ENCODE peak calls at places on chromosomes 7 and 10, in eight cellular contexts. One of them, this sample, is unnamed.

GRCh38 chr10:10589540-10589939 is 428.1 kb upstream of the CELF2 start:
- DNase-seq in H7: no peak
- DNase-seq in A549: no peak
- DNase-seq in brain microvascular endothelial cell: peak; percentile 97
- DNase-seq in pancreas: no peak
- DNase-seq in spleen: no peak
- DNase-seq in aorta: no peak
- DNase-seq in astrocyte: peak; percentile 91
- DNase-seq in this sample: peak; percentile 69

GRCh38 chr10:119357389-119358139 is 150.2 kb downstream of the GRK5 start:
- DNase-seq in pancreas: no peak
- DNase-seq in astrocyte: peak; percentile 39
- DNase-seq in A549: no peak
- DNase-seq in aorta: no peak
- DNase-seq in brain microvascular endothelial cell: no peak
- DNase-seq in spleen: peak; percentile 65
- DNase-seq in H7: no peak
- DNase-seq in this sample: no peak

GRCh38 chr7:123273185-123273584 is 73.4 kb upstream of the SLC13A1 start:
- DNase-seq in A549: no peak
- DNase-seq in spleen: no peak
- DNase-seq in astrocyte: no peak
- DNase-seq in brain microvascular endothelial cell: no peak
- DNase-seq in H7: no peak
- DNase-seq in pancreas: no peak
- DNase-seq in aorta: no peak
- DNase-seq in this sample: no peak

GRCh38 chr7:158742065-158742821 is 37.6 kb upstream of the NCAPG2 start:
- DNase-seq in aorta: no peak
- DNase-seq in H7: no peak
- DNase-seq in pancreas: no peak
- DNase-seq in spleen: no peak
- DNase-seq in A549: no peak
- DNase-seq in astrocyte: no peak
- DNase-seq in brain microvascular endothelial cell: no peak
- DNase-seq in this sample: no peak

GRCh38 chr7:80373431-80374032 is 138.3 kb downstream of the GNAT3 start:
- DNase-seq in pancreas: no peak
- DNase-seq in spleen: no peak
- DNase-seq in astrocyte: no peak
- DNase-seq in brain microvascular endothelial cell: no peak
- DNase-seq in H7: no peak
- DNase-seq in aorta: no peak
- DNase-seq in A549: no peak
- DNase-seq in this sample: no peak

GRCh38 chr7:112395893-112396292 is 54.4 kb upstream of the IFRD1 start:
- DNase-seq in A549: no peak
- DNase-seq in brain microvascular endothelial cell: no peak
- DNase-seq in aorta: no peak
- DNase-seq in pancreas: no peak
- DNase-seq in H7: no peak
- DNase-seq in astrocyte: no peak
- DNase-seq in spleen: no peak
- DNase-seq in this sample: no peak

GRCh38 chr10:75547391-75548298 is 116.2 kb downstream of the LRMDA start:
- DNase-seq in spleen: no peak
- DNase-seq in A549: no peak
- DNase-seq in astrocyte: peak; percentile 97
- DNase-seq in H7: no peak
- DNase-seq in brain microvascular endothelial cell: peak; percentile 82
- DNase-seq in aorta: no peak
- DNase-seq in pancreas: no peak
- DNase-seq in this sample: no peak

GRCh38 chr7:37354661-37355131 is 94.0 kb downstream of the ELMO1 start:
- DNase-seq in A549: no peak
- DNase-seq in spleen: peak; percentile 82
- DNase-seq in aorta: peak; percentile 90
- DNase-seq in pancreas: no peak
- DNase-seq in astrocyte: peak; percentile 8
- DNase-seq in brain microvascular endothelial cell: peak; percentile 2
- DNase-seq in H7: no peak
- DNase-seq in this sample: no peak

GRCh38 chr7:69781412-69781846 is 183.2 kb downstream of the AUTS2 start:
- DNase-seq in H7: no peak
- DNase-seq in pancreas: no peak
- DNase-seq in astrocyte: peak; percentile 70
- DNase-seq in brain microvascular endothelial cell: no peak
- DNase-seq in aorta: peak; percentile 47
- DNase-seq in spleen: no peak
- DNase-seq in A549: peak; percentile 14
- DNase-seq in this sample: peak; percentile 85

GRCh38 chr7:23106801-23107713 is 1.5 kb downstream of the KLHL7 start:
- DNase-seq in A549: no peak
- DNase-seq in brain microvascular endothelial cell: no peak
- DNase-seq in astrocyte: no peak
- DNase-seq in pancreas: no peak
- DNase-seq in spleen: no peak
- DNase-seq in H7: no peak
- DNase-seq in aorta: no peak
- DNase-seq in this sample: no peak

GRCh38 chr10:1609038-1609411 is 128.3 kb downstream of the ADARB2 start:
- DNase-seq in H7: no peak
- DNase-seq in astrocyte: no peak
- DNase-seq in spleen: no peak
- DNase-seq in brain microvascular endothelial cell: no peak
- DNase-seq in A549: no peak
- DNase-seq in aorta: peak; percentile 11
- DNase-seq in pancreas: no peak
- DNase-seq in this sample: no peak
- H3K4me3 ChIP-seq in H7: peak overlapping the region; percentile 25
- H3K4me3 ChIP-seq in astrocyte: no peak overlapping the region
- H3K4me3 ChIP-seq in spleen: no peak overlapping the region
- H3K4me3 ChIP-seq in brain microvascular endothelial cell: no peak overlapping the region
- H3K4me3 ChIP-seq in A549: no peak overlapping the region
- H3K4me3 ChIP-seq in aorta: no peak overlapping the region
- H3K4me3 ChIP-seq in pancreas: no peak overlapping the region
- H3K4me3 ChIP-seq in this sample: no peak overlapping the region

DNA sequence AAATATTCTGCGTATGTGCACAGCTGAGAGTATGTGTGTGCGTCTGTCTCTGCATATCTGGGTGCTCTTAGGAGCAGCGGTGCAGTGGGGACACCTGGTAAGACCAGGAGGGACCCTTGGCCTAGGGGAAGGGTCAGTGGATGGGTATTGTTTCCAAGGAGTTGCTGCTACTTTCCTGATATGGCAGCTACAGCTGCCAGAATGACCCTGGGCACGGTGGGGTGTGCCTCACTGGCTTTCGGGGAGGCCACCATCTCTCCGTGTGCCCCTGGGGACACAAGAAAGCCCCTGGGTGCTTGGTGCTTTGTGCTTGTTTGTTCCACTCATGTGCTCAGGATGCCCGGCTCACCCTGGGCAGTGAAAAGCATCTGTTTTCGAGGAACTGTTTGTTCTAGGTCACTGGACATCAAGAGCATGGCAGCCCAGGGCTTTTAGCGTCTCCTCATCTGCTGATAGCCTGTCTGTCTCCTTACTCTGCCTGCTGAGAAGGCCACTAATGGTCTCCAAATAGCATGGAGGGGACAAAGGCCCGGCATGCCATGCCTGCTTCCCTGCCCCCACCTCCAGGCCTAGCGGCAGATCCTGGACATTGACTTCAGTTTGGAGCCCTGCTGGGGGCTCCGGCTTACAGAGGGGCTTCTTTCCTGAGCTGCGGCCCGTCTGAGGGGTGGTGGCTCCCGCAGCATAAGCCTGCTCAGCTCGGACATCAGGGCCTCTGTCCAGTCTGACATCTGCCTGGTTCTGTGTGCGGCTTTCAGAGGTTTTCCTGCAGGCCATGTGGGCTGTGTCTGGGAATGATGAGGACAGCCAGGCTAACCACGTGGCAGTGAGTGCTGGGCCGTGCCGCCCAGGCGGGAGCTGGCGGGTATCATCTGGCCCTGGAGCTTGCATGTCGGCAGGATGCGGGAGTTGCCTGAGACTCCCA is 8.9 kb downstream of the PFKFB3 start:
- DNase-seq in aorta: peak; percentile 76
- DNase-seq in H7: peak; percentile 72
- DNase-seq in spleen: no peak
- DNase-seq in astrocyte: peak; percentile 52
- DNase-seq in brain microvascular endothelial cell: no peak
- DNase-seq in A549: peak; percentile 59
- DNase-seq in pancreas: peak; percentile 60
- DNase-seq in this sample: no peak
- H3K4me3 ChIP-seq in aorta: no peak overlapping the region
- H3K4me3 ChIP-seq in H7: no peak overlapping the region
- H3K4me3 ChIP-seq in spleen: no peak overlapping the region
- H3K4me3 ChIP-seq in astrocyte: no peak overlapping the region
- H3K4me3 ChIP-seq in brain microvascular endothelial cell: no peak overlapping the region
- H3K4me3 ChIP-seq in A549: peak overlapping the region; percentile 20
- H3K4me3 ChIP-seq in pancreas: no peak overlapping the region
- H3K4me3 ChIP-seq in this sample: no peak overlapping the region

DNA sequence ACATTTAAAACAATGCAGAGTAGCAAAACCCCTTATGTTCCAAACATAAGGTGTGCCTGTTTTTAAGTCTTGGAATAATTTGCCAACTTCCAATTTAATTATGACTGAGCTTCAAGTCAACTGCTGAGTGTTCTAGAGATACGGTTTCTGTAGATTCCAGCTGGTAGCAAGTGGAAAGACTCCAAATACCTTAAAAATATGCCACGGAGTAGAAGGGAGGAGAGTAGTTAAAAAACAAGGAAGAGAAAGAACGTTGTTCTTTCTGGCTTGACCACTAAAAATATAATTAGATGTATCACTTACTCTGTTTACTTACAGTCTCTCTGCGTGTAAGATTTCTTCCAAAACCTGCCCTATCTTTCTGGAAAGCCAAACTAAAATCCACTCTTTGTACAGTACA is 24.5 kb upstream of the ABLIM1 start:
- DNase-seq in A549: no peak
- DNase-seq in pancreas: no peak
- DNase-seq in aorta: no peak
- DNase-seq in astrocyte: no peak
- DNase-seq in H7: no peak
- DNase-seq in spleen: no peak
- DNase-seq in brain microvascular endothelial cell: no peak
- DNase-seq in this sample: no peak
- H3K4me3 ChIP-seq in A549: no peak overlapping the region
- H3K4me3 ChIP-seq in pancreas: peak overlapping the region; percentile 36
- H3K4me3 ChIP-seq in aorta: no peak overlapping the region
- H3K4me3 ChIP-seq in astrocyte: no peak overlapping the region
- H3K4me3 ChIP-seq in H7: no peak overlapping the region
- H3K4me3 ChIP-seq in spleen: no peak overlapping the region
- H3K4me3 ChIP-seq in brain microvascular endothelial cell: no peak overlapping the region
- H3K4me3 ChIP-seq in this sample: no peak overlapping the region

GRCh38 chr10:31064334-31064733 is 32.7 kb upstream of the ZNF438 start:
- DNase-seq in H7: no peak
- DNase-seq in brain microvascular endothelial cell: peak; percentile 70
- DNase-seq in spleen: no peak
- DNase-seq in astrocyte: peak; percentile 84
- DNase-seq in pancreas: no peak
- DNase-seq in A549: no peak
- DNase-seq in aorta: peak; percentile 52
- DNase-seq in this sample: peak; percentile 16
- H3K4me3 ChIP-seq in H7: no peak overlapping the region
- H3K4me3 ChIP-seq in brain microvascular endothelial cell: no peak overlapping the region
- H3K4me3 ChIP-seq in spleen: no peak overlapping the region
- H3K4me3 ChIP-seq in astrocyte: no peak overlapping the region
- H3K4me3 ChIP-seq in pancreas: no peak overlapping the region
- H3K4me3 ChIP-seq in A549: no peak overlapping the region
- H3K4me3 ChIP-seq in aorta: no peak overlapping the region
- H3K4me3 ChIP-seq in this sample: no peak overlapping the region

GRCh38 chr7:100544386-100544785 is 5.4 kb downstream of the AGFG2 start:
- DNase-seq in aorta: no peak
- DNase-seq in spleen: no peak
- DNase-seq in A549: no peak
- DNase-seq in astrocyte: no peak
- DNase-seq in brain microvascular endothelial cell: no peak
- DNase-seq in pancreas: no peak
- DNase-seq in H7: no peak
- DNase-seq in this sample: no peak
- H3K4me3 ChIP-seq in aorta: no peak overlapping the region
- H3K4me3 ChIP-seq in spleen: no peak overlapping the region
- H3K4me3 ChIP-seq in A549: no peak overlapping the region
- H3K4me3 ChIP-seq in astrocyte: no peak overlapping the region
- H3K4me3 ChIP-seq in brain microvascular endothelial cell: no peak overlapping the region
- H3K4me3 ChIP-seq in pancreas: no peak overlapping the region
- H3K4me3 ChIP-seq in H7: no peak overlapping the region
- H3K4me3 ChIP-seq in this sample: no peak overlapping the region

DNA sequence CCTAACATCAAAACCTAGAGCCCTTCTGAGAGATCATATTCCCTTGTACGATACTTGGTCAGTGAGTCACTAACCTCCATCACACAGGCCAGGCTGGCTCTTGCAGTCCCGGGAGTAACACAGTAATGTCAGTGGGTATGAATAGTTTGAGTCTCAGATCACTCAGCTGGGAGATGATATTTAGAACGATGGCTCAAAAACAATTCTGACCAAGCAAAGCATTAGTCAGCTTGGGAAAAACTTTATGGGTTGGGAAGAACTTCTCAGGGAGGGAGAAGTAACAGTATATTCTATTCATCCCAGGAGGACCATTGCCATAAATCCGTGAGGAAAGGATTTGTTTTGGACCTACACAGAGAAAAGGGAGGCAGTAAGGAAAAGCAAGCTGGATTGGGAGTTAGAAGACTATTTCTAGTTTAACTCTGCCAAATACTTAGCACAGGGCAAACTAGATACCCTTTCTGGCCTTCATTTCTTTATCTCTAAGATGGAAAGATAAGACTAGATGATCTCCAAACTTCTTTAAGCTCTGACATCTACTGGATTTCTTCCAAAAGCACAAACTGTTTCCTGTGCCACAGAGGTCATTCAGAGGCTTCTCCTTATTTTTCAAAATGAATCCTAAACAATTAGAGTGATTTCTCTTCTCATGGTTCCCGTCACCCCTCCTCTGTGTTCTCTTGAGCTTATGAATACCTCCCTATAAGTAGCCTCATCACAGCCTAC is 179.2 kb downstream of the REEP3 start:
- DNase-seq in pancreas: no peak
- DNase-seq in H7: no peak
- DNase-seq in brain microvascular endothelial cell: peak; percentile 98
- DNase-seq in spleen: no peak
- DNase-seq in A549: peak; percentile 73
- DNase-seq in aorta: peak; percentile 69
- DNase-seq in astrocyte: peak; percentile 99
- DNase-seq in this sample: peak; percentile 90
- H3K4me3 ChIP-seq in pancreas: no peak overlapping the region
- H3K4me3 ChIP-seq in H7: no peak overlapping the region
- H3K4me3 ChIP-seq in brain microvascular endothelial cell: no peak overlapping the region
- H3K4me3 ChIP-seq in spleen: no peak overlapping the region
- H3K4me3 ChIP-seq in A549: no peak overlapping the region
- H3K4me3 ChIP-seq in aorta: no peak overlapping the region
- H3K4me3 ChIP-seq in astrocyte: peak overlapping the region; percentile 40
- H3K4me3 ChIP-seq in this sample: no peak overlapping the region